ENCODE peak calls at places on chromosome 22, in four cellular contexts. B, Y, J and M are unnamed samples.

GRCh38 chr22:40443675-40444482 is 73.5 kb downstream of the SGSM3 start:
- DNase-seq in B (no peak), Y (no peak), J (no peak), M (peak; percentile 32)

GRCh38 chr22:46049726-46050450 is 72.9 kb upstream of the WNT7B start:
- DNase-seq in B (no peak), Y (no peak), J (no peak), M (no peak)

GRCh38 chr22:36220457-36220921 is 18.8 kb downstream of the APOL2 start:
- DNase-seq in B (no peak), Y (no peak), J (no peak), M (no peak)

GRCh38 chr22:26322179-26322905 is 106.7 kb upstream of the ASPHD2 start:
- DNase-seq in B (no peak), Y (no peak), J (no peak), M (peak; percentile 9)

GRCh38 chr22:30193031-30193794 is 53.3 kb downstream of the LIF start:
- DNase-seq in B (no peak), Y (no peak), J (no peak), M (no peak)

GRCh38 chr22:46057206-46057605 is 80.2 kb upstream of the WNT7B start:
- DNase-seq in B (no peak), Y (no peak), J (no peak), M (no peak)

GRCh38 chr22:24996420-24996952 is 44.0 kb downstream of the KIAA1671 start:
- DNase-seq in B (no peak), Y (peak; percentile 26), J (no peak), M (peak; percentile 93)

GRCh38 chr22:45686842-45687241 is 15.2 kb downstream of the ATXN10 start:
- DNase-seq in B (no peak), Y (no peak), J (no peak), M (no peak)

GRCh38 chr22:38271927-38272372 is 860 bp downstream of the TMEM184B start:
- DNase-seq in B (no peak), Y (peak; percentile 51), J (no peak), M (no peak)

GRCh38 chr22:35051791-35052190 is 14.2 kb upstream of the ISX start:
- DNase-seq in B (no peak), Y (no peak), J (no peak), M (no peak)

DNA sequence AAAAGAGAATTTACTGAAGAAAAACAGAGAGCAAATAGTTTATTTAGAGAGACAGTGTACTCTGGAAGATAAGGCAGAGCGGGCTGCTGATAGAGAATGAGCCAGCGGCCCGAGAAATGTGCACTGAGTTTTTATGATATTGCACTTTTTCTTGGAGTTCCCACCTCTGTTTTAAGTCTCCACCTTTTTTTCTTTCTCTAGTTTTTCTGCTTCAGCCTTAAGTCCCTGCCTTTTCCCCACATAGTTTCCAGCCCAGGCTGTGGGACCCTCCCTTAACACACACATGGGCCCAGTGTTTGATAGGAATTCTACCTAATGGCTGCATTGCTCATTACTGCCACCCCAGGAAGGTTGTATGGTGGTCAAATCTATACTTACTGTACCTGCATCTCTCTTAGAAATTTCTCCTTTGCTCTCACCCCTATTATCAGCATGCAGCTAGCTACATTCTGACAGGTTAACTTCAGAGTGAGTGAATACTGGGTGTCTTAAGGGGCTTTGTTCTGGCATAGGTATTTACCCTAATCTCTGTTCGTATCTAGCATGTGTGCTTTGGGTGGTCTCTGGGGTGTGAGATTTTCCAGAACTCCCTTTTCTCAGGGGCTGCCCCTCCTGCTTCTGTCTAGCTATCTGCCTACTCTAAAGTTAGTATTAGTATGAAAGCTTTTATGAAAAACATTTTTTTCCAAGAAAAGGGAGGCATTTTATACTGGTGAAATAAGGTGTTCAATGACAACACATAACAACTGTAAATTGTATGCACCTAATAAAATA is 127.3 kb upstream of the TOP3B start:
- DNase-seq in B (no peak), Y (no peak), J (no peak), M (no peak)
- TF ChIP-seq CTCF in B (peak; percentile 51), Y (peak; percentile 20), J (no peak), M (peak; percentile 23)

GRCh38 chr22:20226760-20227350 is 41.3 kb downstream of the RTN4R start:
- DNase-seq in B (no peak), Y (no peak), J (no peak), M (no peak)

GRCh38 chr22:20224917-20225692 is 43.0 kb downstream of the RTN4R start:
- DNase-seq in B (no peak), Y (no peak), J (no peak), M (no peak)

GRCh38 chr22:20227363-20227762 is 40.8 kb downstream of the RTN4R start:
- DNase-seq in B (no peak), Y (no peak), J (no peak), M (no peak)

GRCh38 chr22:20225693-20225966 is 42.5 kb downstream of the RTN4R start:
- DNase-seq in B (no peak), Y (no peak), J (no peak), M (no peak)

DNA sequence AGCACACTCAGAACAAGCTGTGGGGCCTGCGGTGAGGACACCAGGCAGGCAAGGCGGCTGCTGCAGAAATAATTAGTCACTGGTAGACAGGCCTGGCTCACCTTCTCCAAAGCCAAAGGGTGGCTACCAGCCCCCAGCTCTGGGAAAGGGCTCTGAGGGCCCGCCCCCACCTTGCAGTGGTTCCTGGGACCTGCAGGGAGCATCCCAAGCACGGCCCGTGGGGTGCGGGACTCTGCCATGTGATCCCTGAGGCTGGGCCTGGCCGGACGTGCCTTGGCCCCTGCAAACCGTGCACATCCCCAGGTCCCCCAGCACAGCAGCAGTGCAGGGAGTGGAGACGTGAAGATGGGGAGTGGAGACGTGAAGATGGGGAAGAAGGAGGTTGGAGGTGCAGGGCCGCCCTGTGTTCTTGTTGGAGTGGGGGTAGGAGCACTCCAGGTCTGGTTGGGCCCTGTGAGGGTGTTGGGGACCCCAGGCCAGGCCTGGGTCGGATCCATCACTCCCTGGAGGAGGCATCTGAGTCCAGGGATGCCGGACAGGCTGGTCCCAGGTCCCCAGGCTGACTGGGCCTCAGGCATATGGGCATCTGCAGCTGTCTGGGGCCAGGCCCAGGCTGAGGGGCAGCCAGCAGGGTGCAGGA is 41.9 kb downstream of the RTN4R start:
- DNase-seq in B (no peak), Y (no peak), J (no peak), M (no peak)
- TF ChIP-seq CTCF in B (no peak), Y (no peak), J (no peak), M (no peak)

GRCh38 chr22:17910561-17911311 is 113.6 kb downstream of the MICAL3 start:
- DNase-seq in B (no peak), Y (no peak), J (peak; percentile 69), M (peak; percentile 83)
- TF ChIP-seq CTCF in B (peak; percentile 61), Y (no peak), J (peak; percentile 82), M (peak; percentile 54)

GRCh38 chr22:44567846-44568493 is 69.9 kb upstream of the RTL6 start:
- DNase-seq in B (peak; percentile 45), Y (peak; percentile 56), J (no peak), M (peak; percentile 65)
- TF ChIP-seq CTCF in B (peak; percentile 72), Y (peak; percentile 78), J (peak; percentile 63), M (peak; percentile 60)

GRCh38 chr22:23376256-23376655 is 195.9 kb downstream of the BCR start:
- DNase-seq in B (peak; percentile 18), Y (no peak), J (no peak), M (no peak)
- TF ChIP-seq CTCF in B (peak; percentile 64), Y (no peak), J (peak; percentile 20), M (peak; percentile 15)

DNA sequence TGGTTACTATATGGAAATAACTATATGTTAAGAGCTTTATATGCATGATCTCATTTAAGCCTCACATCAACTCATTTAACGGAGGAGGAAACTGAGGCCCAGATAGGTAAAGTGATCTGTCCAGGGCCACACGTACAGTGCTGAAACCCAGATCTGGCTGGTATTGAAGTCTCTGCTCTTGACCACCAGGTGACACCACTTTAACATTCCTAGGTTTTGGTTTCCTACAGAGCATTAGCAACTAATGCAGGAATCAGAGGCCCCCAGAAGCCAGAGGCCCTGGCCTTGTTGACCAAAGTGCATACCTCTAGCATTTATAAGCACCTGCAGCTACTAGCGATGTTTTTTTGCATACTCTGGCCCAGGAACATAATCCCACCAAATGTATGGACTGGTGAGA is 12.9 kb upstream of the LIMK2 start:
- DNase-seq in B (peak; percentile 50), Y (no peak), J (no peak), M (no peak)
- TF ChIP-seq CTCF in B (peak; percentile 80), Y (no peak), J (peak; percentile 30), M (no peak)

GRCh38 chr22:28711820-28712777 is 29.5 kb downstream of the CHEK2 start:
- DNase-seq in B (peak; percentile 97), Y (no peak), J (no peak), M (peak; percentile 93)
- TF ChIP-seq CTCF in B (peak; percentile 15), Y (no peak), J (no peak), M (peak; percentile 28)

GRCh38 chr22:50276143-50276542 is 6.0 kb upstream of the MAPK11 start:
- DNase-seq in B (peak; percentile 16), Y (peak; percentile 52), J (peak; percentile 75), M (peak; percentile 72)

GRCh38 chr22:50278956-50279619 is 8.9 kb upstream of the MAPK11 start:
- DNase-seq in B (no peak), Y (no peak), J (no peak), M (no peak)

GRCh38 chr22:50278461-50278860 is 8.3 kb upstream of the MAPK11 start:
- DNase-seq in B (no peak), Y (no peak), J (no peak), M (no peak)

GRCh38 chr22:50275181-50276055 is 5.2 kb upstream of the MAPK11 start:
- DNase-seq in B (no peak), Y (no peak), J (no peak), M (no peak)

DNA sequence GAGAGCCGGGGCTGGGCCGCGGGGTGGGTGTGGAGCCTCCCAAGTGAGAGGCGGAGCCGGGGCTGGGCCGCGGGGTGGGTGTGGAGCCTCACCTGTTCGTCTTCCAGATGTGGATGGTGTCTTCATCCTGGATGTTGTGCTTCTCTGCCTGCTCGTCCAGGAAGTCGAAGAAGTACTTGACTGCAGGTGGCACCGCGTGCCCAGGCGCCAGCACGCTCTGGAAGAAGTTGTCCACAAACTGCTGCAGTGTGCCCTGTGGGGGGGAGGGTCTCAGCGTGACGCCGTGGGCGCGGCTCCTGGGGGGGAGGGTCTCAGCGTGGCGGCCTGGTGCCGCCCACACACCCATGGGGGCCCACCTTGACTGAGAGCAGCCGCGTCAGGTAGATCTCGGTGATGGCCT is 7.6 kb upstream of the MAPK11 start:
- DNase-seq in B (no peak), Y (no peak), J (no peak), M (no peak)
- TF ChIP-seq CTCF in B (no peak), Y (no peak), J (no peak), M (no peak)

DNA sequence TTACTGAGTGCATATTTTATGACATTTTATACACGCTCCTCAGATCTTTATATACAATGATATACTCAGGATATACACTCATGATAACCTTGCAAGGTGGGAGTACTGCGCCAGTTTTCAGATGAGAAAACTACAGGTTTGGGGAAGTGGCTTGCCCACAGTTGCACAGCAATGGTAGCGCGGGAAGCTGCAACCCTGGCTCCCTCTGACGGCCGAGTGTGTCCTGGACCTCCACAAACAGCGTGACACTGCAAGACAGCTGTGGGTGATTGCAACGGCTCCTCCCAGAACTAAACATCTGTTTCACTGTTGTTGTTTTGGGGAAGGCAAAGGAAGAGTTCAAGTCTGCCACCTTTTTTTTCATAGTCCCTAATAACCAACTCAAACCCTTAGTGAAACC is 47.0 kb downstream of the PACSIN2 start:
- DNase-seq in B (no peak), Y (no peak), J (peak; percentile 65), M (no peak)
- TF ChIP-seq CTCF in B (no peak), Y (no peak), J (peak; percentile 61), M (no peak)

GRCh38 chr22:31995807-31996206 is 47.3 kb upstream of the SLC5A1 start:
- DNase-seq in B (no peak), Y (no peak), J (no peak), M (no peak)

GRCh38 chr22:31998784-31999435 is 44.2 kb upstream of the SLC5A1 start:
- DNase-seq in B (no peak), Y (no peak), J (no peak), M (no peak)

GRCh38 chr22:32000171-32000570 is 42.9 kb upstream of the SLC5A1 start:
- DNase-seq in B (peak; percentile 16), Y (no peak), J (no peak), M (no peak)

GRCh38 chr22:31995046-31995445 is 48.0 kb upstream of the SLC5A1 start:
- DNase-seq in B (no peak), Y (no peak), J (no peak), M (no peak)
- TF ChIP-seq CTCF in B (no peak), Y (peak; percentile 35), J (no peak), M (peak; percentile 13)